ENCODE peak calls at places on chromosomes 11 and 22, in five cellular contexts. One of them, this sample, is unnamed.
A peak's percentile ranks its signal among the peaks of the same experiment; 100 is the strongest.

GRCh38 chr11:102109896-102110760 is at the start of gene YAP1:
- DNase-seq in epithelial cell of esophagus: peak; percentile 95
- DNase-seq in IMR-90: peak; percentile 91
- DNase-seq in AG04450: no peak
- DNase-seq in astrocyte of the spinal cord: peak; percentile 97
- DNase-seq in this sample: no peak

GRCh38 chr11:34650528-34650927 is 29.6 kb downstream of the EHF start:
- DNase-seq in epithelial cell of esophagus: no peak
- DNase-seq in IMR-90: peak; percentile 22
- DNase-seq in AG04450: no peak
- DNase-seq in astrocyte of the spinal cord: peak; percentile 66
- DNase-seq in this sample: no peak

GRCh38 chr11:130070109-130070828 is 575 bp downstream of the APLP2 start:
- DNase-seq in epithelial cell of esophagus: peak; percentile 36
- DNase-seq in IMR-90: peak; percentile 13
- DNase-seq in AG04450: no peak
- DNase-seq in astrocyte of the spinal cord: peak; percentile 28
- DNase-seq in this sample: no peak

GRCh38 chr22:49640366-49641095 is 187.1 kb downstream of the BRD1 start:
- DNase-seq in epithelial cell of esophagus: no peak
- DNase-seq in IMR-90: no peak
- DNase-seq in AG04450: no peak
- DNase-seq in astrocyte of the spinal cord: no peak
- DNase-seq in this sample: no peak

GRCh38 chr11:95991545-95991944 is 67.6 kb upstream of the MTMR2 start:
- DNase-seq in epithelial cell of esophagus: no peak
- DNase-seq in IMR-90: peak; percentile 80
- DNase-seq in AG04450: peak; percentile 42
- DNase-seq in astrocyte of the spinal cord: peak; percentile 67
- DNase-seq in this sample: peak; percentile 41

GRCh38 chr22:42717197-42717967 is 3.3 kb downstream of the A4GALT start:
- DNase-seq in epithelial cell of esophagus: peak; percentile 73
- DNase-seq in IMR-90: no peak
- DNase-seq in AG04450: no peak
- DNase-seq in astrocyte of the spinal cord: no peak
- DNase-seq in this sample: no peak

GRCh38 chr11:3340025-3340424 is 38.9 kb downstream of the ZNF195 start:
- DNase-seq in epithelial cell of esophagus: peak; percentile 73
- DNase-seq in IMR-90: peak; percentile 85
- DNase-seq in AG04450: peak; percentile 44
- DNase-seq in astrocyte of the spinal cord: peak; percentile 62
- DNase-seq in this sample: peak; percentile 52

GRCh38 chr11:67438121-67438902 is 830 bp upstream of the PTPRCAP start:
- DNase-seq in epithelial cell of esophagus: no peak
- DNase-seq in IMR-90: no peak
- DNase-seq in AG04450: no peak
- DNase-seq in astrocyte of the spinal cord: no peak
- DNase-seq in this sample: no peak

GRCh38 chr22:29330753-29331152 is 15.3 kb upstream of the RASL10A start:
- DNase-seq in epithelial cell of esophagus: no peak
- DNase-seq in IMR-90: peak; percentile 77
- DNase-seq in AG04450: no peak
- DNase-seq in astrocyte of the spinal cord: peak; percentile 77
- DNase-seq in this sample: no peak

GRCh38 chr11:114080219-114080618 is 20.7 kb downstream of the ZBTB16 start:
- DNase-seq in epithelial cell of esophagus: peak; percentile 50
- DNase-seq in IMR-90: no peak
- DNase-seq in AG04450: no peak
- DNase-seq in astrocyte of the spinal cord: peak; percentile 67
- DNase-seq in this sample: no peak

GRCh38 chr11:27447288-27447914 is 25.2 kb downstream of the LGR4 start:
- DNase-seq in epithelial cell of esophagus: peak; percentile 82
- DNase-seq in IMR-90: no peak
- DNase-seq in AG04450: no peak
- DNase-seq in astrocyte of the spinal cord: no peak
- DNase-seq in this sample: no peak

GRCh38 chr11:93622043-93622442 is 39.4 kb upstream of the CEP295 start:
- DNase-seq in epithelial cell of esophagus: peak; percentile 12
- DNase-seq in IMR-90: no peak
- DNase-seq in AG04450: no peak
- DNase-seq in astrocyte of the spinal cord: no peak
- DNase-seq in this sample: no peak

GRCh38 chr11:117228091-117228490 is 3.8 kb downstream of the PCSK7 start:
- DNase-seq in epithelial cell of esophagus: no peak
- DNase-seq in IMR-90: no peak
- DNase-seq in AG04450: no peak
- DNase-seq in astrocyte of the spinal cord: no peak
- DNase-seq in this sample: no peak

GRCh38 chr11:68329496-68329895 is 17.1 kb downstream of the LRP5 start:
- DNase-seq in epithelial cell of esophagus: no peak
- DNase-seq in IMR-90: no peak
- DNase-seq in AG04450: no peak
- DNase-seq in astrocyte of the spinal cord: no peak
- DNase-seq in this sample: no peak

GRCh38 chr11:122634507-122634906 is 21.0 kb upstream of the UBASH3B start:
- DNase-seq in epithelial cell of esophagus: peak; percentile 20
- DNase-seq in IMR-90: peak; percentile 64
- DNase-seq in AG04450: no peak
- DNase-seq in astrocyte of the spinal cord: peak; percentile 53
- DNase-seq in this sample: no peak

GRCh38 chr11:36222755-36223635 is 66.2 kb downstream of the COMMD9 start:
- DNase-seq in epithelial cell of esophagus: no peak
- DNase-seq in IMR-90: peak; percentile 38
- DNase-seq in AG04450: no peak
- DNase-seq in astrocyte of the spinal cord: peak; percentile 30
- DNase-seq in this sample: no peak

GRCh38 chr22:40232624-40233023 is 54.9 kb downstream of the TNRC6B start:
- DNase-seq in epithelial cell of esophagus: no peak
- DNase-seq in IMR-90: no peak
- DNase-seq in AG04450: no peak
- DNase-seq in astrocyte of the spinal cord: no peak
- DNase-seq in this sample: no peak

GRCh38 chr11:19910931-19911330 is 198.3 kb downstream of the NAV2 start:
- DNase-seq in epithelial cell of esophagus: no peak
- DNase-seq in IMR-90: no peak
- DNase-seq in AG04450: no peak
- DNase-seq in astrocyte of the spinal cord: no peak
- DNase-seq in this sample: no peak

GRCh38 chr11:26847459-26847858 is 125.6 kb upstream of the SLC5A12 start:
- DNase-seq in epithelial cell of esophagus: no peak
- DNase-seq in IMR-90: no peak
- DNase-seq in AG04450: no peak
- DNase-seq in astrocyte of the spinal cord: peak; percentile 31
- DNase-seq in this sample: no peak

GRCh38 chr11:63564785-63565350 is 1.7 kb upstream of the PLAAT2 start:
- DNase-seq in epithelial cell of esophagus: peak; percentile 85
- DNase-seq in IMR-90: no peak
- DNase-seq in AG04450: no peak
- DNase-seq in astrocyte of the spinal cord: no peak
- DNase-seq in this sample: no peak

DNA sequence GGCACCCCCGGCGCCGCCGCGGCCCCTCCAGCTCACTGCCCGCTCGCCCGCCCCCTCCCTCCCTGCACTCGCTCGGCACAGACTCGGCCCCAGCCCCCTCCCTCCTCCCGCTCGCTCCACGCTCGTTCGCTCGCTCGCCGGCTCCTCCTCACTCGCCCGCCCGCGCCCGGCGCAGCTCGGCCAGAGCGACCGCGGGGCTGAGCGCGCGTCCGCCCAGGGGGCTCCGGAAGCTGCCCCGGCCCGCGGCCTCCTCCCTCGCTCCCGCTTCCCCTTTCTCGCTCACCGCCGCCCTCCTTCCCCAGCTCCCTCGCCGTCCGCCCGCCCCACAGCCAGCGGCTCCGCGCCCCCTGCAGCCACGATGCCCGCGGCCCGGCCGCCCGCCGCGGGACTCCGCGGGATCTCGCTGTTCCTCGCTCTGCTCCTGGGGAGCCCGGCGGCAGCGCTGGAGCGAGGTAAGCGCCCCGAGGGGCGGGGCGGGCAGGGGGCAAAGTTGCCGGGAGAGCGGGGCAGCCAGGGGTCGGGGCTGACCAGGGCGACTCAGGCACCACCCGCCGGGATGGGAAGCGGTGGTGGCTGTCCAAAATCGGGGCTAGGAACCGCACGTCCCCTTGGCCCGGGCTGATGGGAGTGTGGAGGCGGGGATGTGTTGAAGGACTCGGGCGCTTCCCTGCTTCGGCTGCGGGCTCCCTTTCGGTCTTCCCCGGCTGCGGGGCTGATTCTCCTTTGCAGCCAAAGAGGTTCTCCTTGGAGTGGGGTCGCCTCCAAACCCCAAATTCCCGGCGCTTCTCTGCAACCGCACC is at the start of gene SEZ6L:
- DNase-seq in epithelial cell of esophagus: no peak
- DNase-seq in IMR-90: no peak
- DNase-seq in AG04450: no peak
- DNase-seq in astrocyte of the spinal cord: no peak
- DNase-seq in this sample: no peak
- H3K4me3 ChIP-seq in epithelial cell of esophagus: no peak within 1 kb of the TSS
- H3K4me3 ChIP-seq in IMR-90: no peak within 1 kb of the TSS
- H3K4me3 ChIP-seq in AG04450: no peak within 1 kb of the TSS
- H3K4me3 ChIP-seq in astrocyte of the spinal cord: no peak within 1 kb of the TSS
- H3K4me3 ChIP-seq in this sample: peak within 1 kb of the TSS; percentile 30

DNA sequence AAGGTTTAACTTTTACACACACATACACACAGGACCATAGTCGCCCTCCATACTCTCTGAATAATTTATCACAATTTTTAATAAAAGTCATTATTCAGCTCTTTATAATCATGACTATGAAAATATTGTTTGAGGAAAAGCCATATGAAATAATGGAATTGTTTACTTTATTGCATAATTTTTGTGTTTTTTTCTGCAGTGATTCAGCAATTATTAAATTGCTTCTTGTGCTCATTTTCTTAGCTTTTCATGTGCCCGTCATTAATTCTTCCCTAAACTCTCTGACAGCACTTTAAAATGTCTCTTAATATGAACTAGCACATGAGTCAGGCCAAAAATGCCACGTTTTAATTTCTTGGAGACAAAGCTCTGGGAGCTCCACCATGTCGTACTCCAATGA is 77.5 kb upstream of the ALX4 start:
- DNase-seq in epithelial cell of esophagus: no peak
- DNase-seq in IMR-90: no peak
- DNase-seq in AG04450: no peak
- DNase-seq in astrocyte of the spinal cord: no peak
- DNase-seq in this sample: no peak
- H3K4me3 ChIP-seq in epithelial cell of esophagus: no peak overlapping the region
- H3K4me3 ChIP-seq in IMR-90: no peak overlapping the region
- H3K4me3 ChIP-seq in AG04450: no peak overlapping the region
- H3K4me3 ChIP-seq in astrocyte of the spinal cord: no peak overlapping the region
- H3K4me3 ChIP-seq in this sample: no peak overlapping the region

GRCh38 chr11:121341609-121342008 is 49.0 kb downstream of the SC5D start:
- DNase-seq in epithelial cell of esophagus: peak; percentile 20
- DNase-seq in IMR-90: no peak
- DNase-seq in AG04450: no peak
- DNase-seq in astrocyte of the spinal cord: no peak
- DNase-seq in this sample: no peak
- H3K4me3 ChIP-seq in epithelial cell of esophagus: no peak overlapping the region
- H3K4me3 ChIP-seq in IMR-90: no peak overlapping the region
- H3K4me3 ChIP-seq in AG04450: no peak overlapping the region
- H3K4me3 ChIP-seq in astrocyte of the spinal cord: no peak overlapping the region
- H3K4me3 ChIP-seq in this sample: no peak overlapping the region

DNA sequence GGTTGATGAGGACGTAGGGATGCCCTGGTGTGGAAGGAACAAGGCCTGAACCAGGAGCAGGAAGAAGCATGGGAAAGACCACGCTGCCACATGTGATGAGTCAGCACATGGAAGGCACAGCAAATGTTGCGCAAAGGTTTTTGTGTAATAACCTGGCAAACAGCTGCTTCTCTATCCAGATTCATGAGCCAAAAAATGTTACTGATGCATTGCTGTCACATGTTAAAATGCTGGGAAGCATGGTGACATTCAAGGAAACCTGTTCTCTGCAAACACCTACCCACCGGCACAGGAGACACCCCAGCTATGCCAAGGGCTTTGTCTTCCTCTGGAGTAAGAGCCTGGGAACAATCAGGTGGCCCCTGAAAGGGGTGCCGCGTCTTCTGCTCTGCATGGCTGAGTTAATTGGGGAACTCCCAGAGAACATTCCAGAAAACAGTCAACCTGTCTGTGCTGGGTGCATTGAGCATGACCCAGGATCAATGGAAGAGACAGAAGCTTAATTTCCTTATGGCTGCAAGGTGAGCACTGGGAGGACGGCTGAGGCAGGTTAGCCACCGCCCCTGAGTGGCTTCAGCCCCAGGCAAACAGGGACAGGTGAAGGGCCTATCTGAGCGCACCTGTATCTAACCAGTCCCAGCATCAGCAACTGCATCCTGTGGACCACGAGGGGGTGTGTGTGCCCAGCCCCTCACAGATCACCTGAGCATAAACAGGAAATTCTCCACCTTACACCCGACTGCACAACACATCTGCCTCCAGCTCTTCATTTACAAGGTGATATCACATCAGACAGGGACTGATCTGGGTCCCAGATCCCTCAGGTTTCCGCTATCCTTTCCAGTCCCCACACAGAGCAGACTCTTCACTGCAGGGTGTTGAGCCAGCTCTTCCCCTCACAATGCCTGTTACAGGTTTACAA is 108.4 kb downstream of the GGTLC2 start:
- DNase-seq in epithelial cell of esophagus: peak; percentile 54
- DNase-seq in IMR-90: peak; percentile 47
- DNase-seq in AG04450: peak; percentile 6
- DNase-seq in astrocyte of the spinal cord: no peak
- DNase-seq in this sample: no peak
- H3K4me3 ChIP-seq in epithelial cell of esophagus: no peak overlapping the region
- H3K4me3 ChIP-seq in IMR-90: no peak overlapping the region
- H3K4me3 ChIP-seq in AG04450: no peak overlapping the region
- H3K4me3 ChIP-seq in astrocyte of the spinal cord: no peak overlapping the region
- H3K4me3 ChIP-seq in this sample: no peak overlapping the region

DNA sequence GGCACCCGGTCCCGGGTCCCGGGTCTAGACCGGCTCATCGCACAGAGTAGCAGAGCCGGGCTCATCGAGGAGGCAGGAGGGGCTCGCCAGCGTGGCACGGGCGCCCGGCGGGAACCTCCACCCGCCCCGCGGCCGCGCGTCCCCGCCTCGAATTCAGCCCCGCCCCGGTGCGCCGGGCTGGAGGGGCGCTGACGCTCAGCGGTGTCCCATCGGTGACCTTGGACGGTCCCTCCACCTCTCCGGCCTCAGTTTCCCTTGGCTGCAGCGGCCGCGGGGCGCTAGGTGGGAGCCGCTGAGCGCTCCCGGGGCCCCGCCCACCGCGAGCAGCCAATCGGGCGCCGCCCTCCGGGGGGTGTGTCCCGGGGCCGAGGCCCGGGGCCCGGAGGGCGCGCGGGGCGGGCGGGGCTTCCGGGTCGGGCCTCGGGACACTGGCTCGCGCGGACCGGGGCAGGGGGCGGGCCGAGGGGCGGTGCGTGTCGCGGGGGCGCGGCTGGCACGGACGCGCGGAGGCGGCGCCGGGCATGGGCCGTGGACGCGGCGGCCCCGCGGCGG is at the start of gene PPARA:
- DNase-seq in epithelial cell of esophagus: peak; percentile 68
- DNase-seq in IMR-90: peak; percentile 60
- DNase-seq in AG04450: peak; percentile 13
- DNase-seq in astrocyte of the spinal cord: peak; percentile 39
- DNase-seq in this sample: no peak
- H3K4me3 ChIP-seq in epithelial cell of esophagus: peak within 1 kb of the TSS; percentile 70
- H3K4me3 ChIP-seq in IMR-90: peak within 1 kb of the TSS; percentile 85
- H3K4me3 ChIP-seq in AG04450: peak within 1 kb of the TSS; percentile 81
- H3K4me3 ChIP-seq in astrocyte of the spinal cord: peak within 1 kb of the TSS; percentile 79
- H3K4me3 ChIP-seq in this sample: peak within 1 kb of the TSS; percentile 81

This sample was measured in AG04449.